ENCODE peak calls at places on chromosomes 7 and 10, in nine cellular contexts. A, U, G, L, R, J, P, C and M are unnamed samples.

GRCh38 chr10:113621799-113622198 is 42.0 kb downstream of the NRAP start:
- DNase-seq in U (no peak), G (no peak), C (no peak), A (no peak), P (no peak), L (no peak), R (no peak), J (no peak), M (no peak)

GRCh38 chr7:135710417-135711138 is 17.4 kb downstream of the SLC13A4 start:
- DNase-seq in C (no peak), U (peak), P (no peak), R (no peak), J (no peak), A (no peak), L (no peak), G (peak), M (peak)

GRCh38 chr10:112585052-112585451 is 138.0 kb downstream of the VTI1A start:
- DNase-seq in J (no peak), C (peak), L (no peak), A (no peak), G (no peak), U (peak), P (no peak), R (no peak), M (no peak)

GRCh38 chr10:123149568-123150228 is 1.8 kb downstream of the HMX2 start:
- DNase-seq in J (no peak), R (peak), A (no peak), G (peak), U (no peak), P (no peak), C (peak), L (no peak), M (no peak)

GRCh38 chr7:37663693-37664092 is 19.9 kb upstream of the GPR141 start:
- DNase-seq in C (no peak), P (no peak), J (no peak), L (no peak), G (no peak), A (no peak), R (no peak), U (no peak), M (no peak)

GRCh38 chr10:91077549-91078017 is 142.9 kb upstream of the PCGF5 start:
- DNase-seq in U (peak), J (no peak), L (no peak), A (peak), R (no peak), P (no peak), G (no peak), C (peak), M (no peak)

GRCh38 chr7:98674461-98674860 is 57.4 kb downstream of the NPTX2 start:
- DNase-seq in R (no peak), U (peak), C (no peak), G (no peak), A (no peak), L (no peak), J (no peak), P (no peak), M (no peak)

GRCh38 chr10:86899670-86900276 is 57.6 kb downstream of the MMRN2 start:
- DNase-seq in P (peak), C (peak), G (peak), U (peak), J (peak), R (peak), A (peak), L (no peak), M (peak)

GRCh38 chr7:136859798-136860197 is 8.7 kb upstream of the CHRM2 start:
- DNase-seq in U (no peak), C (peak), G (no peak), L (no peak), A (no peak), J (no peak), R (no peak), P (no peak), M (no peak)

GRCh38 chr10:26367771-26368170 is 70.4 kb upstream of the APBB1IP start:
- DNase-seq in G (peak), L (no peak), A (no peak), J (no peak), U (no peak), R (peak), C (no peak), P (peak), M (peak)

GRCh38 chr10:22997102-22997501 is 69.2 kb downstream of the ARMC3 start:
- DNase-seq in L (no peak), R (no peak), P (no peak), J (no peak), A (no peak), C (peak), U (peak), G (peak), M (no peak)

GRCh38 chr10:7471720-7472367 is 61.0 kb upstream of the SFMBT2 start:
- DNase-seq in C (no peak), R (no peak), J (no peak), G (no peak), P (no peak), A (peak), U (no peak), L (no peak), M (no peak)

GRCh38 chr10:126458453-126458852 is 70.2 kb upstream of the ADAM12 start:
- DNase-seq in A (no peak), C (peak), R (no peak), L (no peak), J (no peak), G (no peak), P (no peak), U (no peak), M (no peak)

GRCh38 chr7:51428226-51428887 is 111.7 kb upstream of the COBL start:
- DNase-seq in R (no peak), P (no peak), C (no peak), U (peak), A (peak), J (no peak), G (no peak), L (no peak), M (no peak)

GRCh38 chr10:71868192-71868697 is 17.2 kb upstream of the PSAP start:
- DNase-seq in A (no peak), U (peak), L (no peak), P (no peak), C (peak), R (no peak), J (no peak), G (no peak), M (no peak)